ENCODE peak calls at places on chromosomes 13 and 19, in seven cellular contexts. One of them, this sample, is unnamed.

GRCh38 chr19:6066661-6067646 is 43.3 kb downstream of the RFX2 start:
- DNase-seq in CD8-positive, alpha-beta T cell: no peak
- DNase-seq in EL: peak; percentile 57
- DNase-seq in hippocampal formation: peak; percentile 45
- DNase-seq in RWPE1: peak; percentile 85
- DNase-seq in thoracic aorta: peak; percentile 96
- DNase-seq in stimulated activated CD4-positive, alpha-beta T cell treated with anti-CD3 and anti-CD28 coated beads, Interleukin-12 subunit alpha, Interleukin-12 subunit beta, amount 100 ng/mL, for 4 hours: no peak
- DNase-seq in this sample: peak; percentile 56

GRCh38 chr19:4171676-4172075 is 10.7 kb downstream of the SIRT6 start:
- DNase-seq in hippocampal formation: no peak
- DNase-seq in stimulated activated CD4-positive, alpha-beta T cell treated with anti-CD3 and anti-CD28 coated beads, Interleukin-12 subunit alpha, Interleukin-12 subunit beta, amount 100 ng/mL, for 4 hours: no peak
- DNase-seq in thoracic aorta: no peak
- DNase-seq in RWPE1: no peak
- DNase-seq in CD8-positive, alpha-beta T cell: no peak
- DNase-seq in EL: no peak
- DNase-seq in this sample: no peak

GRCh38 chr13:29924482-29924884 is 74.1 kb upstream of the UBL3 start:
- DNase-seq in EL: peak; percentile 89
- DNase-seq in CD8-positive, alpha-beta T cell: no peak
- DNase-seq in hippocampal formation: no peak
- DNase-seq in thoracic aorta: no peak
- DNase-seq in RWPE1: peak; percentile 60
- DNase-seq in stimulated activated CD4-positive, alpha-beta T cell treated with anti-CD3 and anti-CD28 coated beads, Interleukin-12 subunit alpha, Interleukin-12 subunit beta, amount 100 ng/mL, for 4 hours: no peak
- DNase-seq in this sample: peak; percentile 65

GRCh38 chr19:3440082-3440481 is 40.2 kb downstream of the SMIM24 start:
- DNase-seq in thoracic aorta: no peak
- DNase-seq in CD8-positive, alpha-beta T cell: peak; percentile 35
- DNase-seq in hippocampal formation: no peak
- DNase-seq in EL: peak; percentile 30
- DNase-seq in stimulated activated CD4-positive, alpha-beta T cell treated with anti-CD3 and anti-CD28 coated beads, Interleukin-12 subunit alpha, Interleukin-12 subunit beta, amount 100 ng/mL, for 4 hours: peak; percentile 52
- DNase-seq in RWPE1: no peak
- DNase-seq in this sample: no peak

GRCh38 chr13:82330499-82330898 is 1551.8 kb downstream of the SLITRK1 start:
- DNase-seq in EL: peak; percentile 21
- DNase-seq in hippocampal formation: no peak
- DNase-seq in CD8-positive, alpha-beta T cell: no peak
- DNase-seq in thoracic aorta: no peak
- DNase-seq in stimulated activated CD4-positive, alpha-beta T cell treated with anti-CD3 and anti-CD28 coated beads, Interleukin-12 subunit alpha, Interleukin-12 subunit beta, amount 100 ng/mL, for 4 hours: no peak
- DNase-seq in RWPE1: no peak
- DNase-seq in this sample: no peak

GRCh38 chr13:67045357-67045756 is 184.8 kb downstream of the PCDH9 start:
- DNase-seq in RWPE1: no peak
- DNase-seq in stimulated activated CD4-positive, alpha-beta T cell treated with anti-CD3 and anti-CD28 coated beads, Interleukin-12 subunit alpha, Interleukin-12 subunit beta, amount 100 ng/mL, for 4 hours: no peak
- DNase-seq in hippocampal formation: no peak
- DNase-seq in EL: no peak
- DNase-seq in thoracic aorta: no peak
- DNase-seq in CD8-positive, alpha-beta T cell: no peak
- DNase-seq in this sample: no peak

GRCh38 chr19:46737275-46737654 is 8.6 kb upstream of the FKRP start:
- DNase-seq in hippocampal formation: no peak
- DNase-seq in thoracic aorta: no peak
- DNase-seq in RWPE1: no peak
- DNase-seq in EL: no peak
- DNase-seq in stimulated activated CD4-positive, alpha-beta T cell treated with anti-CD3 and anti-CD28 coated beads, Interleukin-12 subunit alpha, Interleukin-12 subunit beta, amount 100 ng/mL, for 4 hours: no peak
- DNase-seq in CD8-positive, alpha-beta T cell: no peak
- DNase-seq in this sample: no peak

GRCh38 chr19:11171144-11171543 is 15.6 kb upstream of the SPC24 start:
- DNase-seq in CD8-positive, alpha-beta T cell: no peak
- DNase-seq in EL: no peak
- DNase-seq in hippocampal formation: no peak
- DNase-seq in thoracic aorta: no peak
- DNase-seq in stimulated activated CD4-positive, alpha-beta T cell treated with anti-CD3 and anti-CD28 coated beads, Interleukin-12 subunit alpha, Interleukin-12 subunit beta, amount 100 ng/mL, for 4 hours: no peak
- DNase-seq in RWPE1: no peak
- DNase-seq in this sample: no peak

GRCh38 chr19:35557539-35558399 is 5.7 kb downstream of the ATP4A start:
- DNase-seq in CD8-positive, alpha-beta T cell: peak; percentile 21
- DNase-seq in RWPE1: peak; percentile 40
- DNase-seq in stimulated activated CD4-positive, alpha-beta T cell treated with anti-CD3 and anti-CD28 coated beads, Interleukin-12 subunit alpha, Interleukin-12 subunit beta, amount 100 ng/mL, for 4 hours: peak; percentile 52
- DNase-seq in hippocampal formation: peak; percentile 15
- DNase-seq in thoracic aorta: no peak
- DNase-seq in EL: peak; percentile 49
- DNase-seq in this sample: peak; percentile 56

GRCh38 chr19:45508931-45509691 is 1.8 kb downstream of the VASP start:
- DNase-seq in RWPE1: peak; percentile 82
- DNase-seq in stimulated activated CD4-positive, alpha-beta T cell treated with anti-CD3 and anti-CD28 coated beads, Interleukin-12 subunit alpha, Interleukin-12 subunit beta, amount 100 ng/mL, for 4 hours: no peak
- DNase-seq in hippocampal formation: peak; percentile 13
- DNase-seq in thoracic aorta: peak; percentile 67
- DNase-seq in CD8-positive, alpha-beta T cell: peak; percentile 29
- DNase-seq in EL: peak; percentile 84
- DNase-seq in this sample: peak; percentile 81

GRCh38 chr13:45989607-45990006 is 62.9 kb downstream of the ZC3H13 start:
- DNase-seq in hippocampal formation: no peak
- DNase-seq in EL: peak; percentile 13
- DNase-seq in RWPE1: no peak
- DNase-seq in stimulated activated CD4-positive, alpha-beta T cell treated with anti-CD3 and anti-CD28 coated beads, Interleukin-12 subunit alpha, Interleukin-12 subunit beta, amount 100 ng/mL, for 4 hours: no peak
- DNase-seq in thoracic aorta: no peak
- DNase-seq in CD8-positive, alpha-beta T cell: no peak
- DNase-seq in this sample: peak; percentile 86

GRCh38 chr19:37936166-37936565 is 29.2 kb downstream of the SIPA1L3 start:
- DNase-seq in EL: no peak
- DNase-seq in CD8-positive, alpha-beta T cell: no peak
- DNase-seq in thoracic aorta: no peak
- DNase-seq in RWPE1: no peak
- DNase-seq in stimulated activated CD4-positive, alpha-beta T cell treated with anti-CD3 and anti-CD28 coated beads, Interleukin-12 subunit alpha, Interleukin-12 subunit beta, amount 100 ng/mL, for 4 hours: no peak
- DNase-seq in hippocampal formation: no peak
- DNase-seq in this sample: no peak

GRCh38 chr19:3506384-3507340 is 551 bp downstream of the FZR1 start:
- DNase-seq in RWPE1: no peak
- DNase-seq in thoracic aorta: no peak
- DNase-seq in CD8-positive, alpha-beta T cell: no peak
- DNase-seq in EL: peak; percentile 36
- DNase-seq in hippocampal formation: no peak
- DNase-seq in stimulated activated CD4-positive, alpha-beta T cell treated with anti-CD3 and anti-CD28 coated beads, Interleukin-12 subunit alpha, Interleukin-12 subunit beta, amount 100 ng/mL, for 4 hours: peak; percentile 18
- DNase-seq in this sample: peak; percentile 49

GRCh38 chr19:46372901-46373572 is 26.1 kb downstream of the PPP5C start:
- DNase-seq in hippocampal formation: no peak
- DNase-seq in RWPE1: peak; percentile 60
- DNase-seq in EL: no peak
- DNase-seq in CD8-positive, alpha-beta T cell: no peak
- DNase-seq in stimulated activated CD4-positive, alpha-beta T cell treated with anti-CD3 and anti-CD28 coated beads, Interleukin-12 subunit alpha, Interleukin-12 subunit beta, amount 100 ng/mL, for 4 hours: no peak
- DNase-seq in thoracic aorta: no peak
- DNase-seq in this sample: peak; percentile 51

GRCh38 chr19:48489608-48490216 is 20.5 kb downstream of the CYTH2 start:
- DNase-seq in CD8-positive, alpha-beta T cell: peak; percentile 67
- DNase-seq in RWPE1: peak; percentile 73
- DNase-seq in hippocampal formation: peak; percentile 30
- DNase-seq in stimulated activated CD4-positive, alpha-beta T cell treated with anti-CD3 and anti-CD28 coated beads, Interleukin-12 subunit alpha, Interleukin-12 subunit beta, amount 100 ng/mL, for 4 hours: peak; percentile 83
- DNase-seq in EL: peak; percentile 62
- DNase-seq in thoracic aorta: no peak
- DNase-seq in this sample: peak; percentile 30

GRCh38 chr13:110233682-110234280 is 73.2 kb downstream of the COL4A1 start:
- DNase-seq in hippocampal formation: no peak
- DNase-seq in thoracic aorta: no peak
- DNase-seq in CD8-positive, alpha-beta T cell: no peak
- DNase-seq in RWPE1: no peak
- DNase-seq in EL: no peak
- DNase-seq in stimulated activated CD4-positive, alpha-beta T cell treated with anti-CD3 and anti-CD28 coated beads, Interleukin-12 subunit alpha, Interleukin-12 subunit beta, amount 100 ng/mL, for 4 hours: no peak
- DNase-seq in this sample: peak; percentile 61

GRCh38 chr19:14416743-14417214 is 2.4 kb downstream of the DDX39A start:
- DNase-seq in hippocampal formation: no peak
- DNase-seq in RWPE1: no peak
- DNase-seq in CD8-positive, alpha-beta T cell: no peak
- DNase-seq in stimulated activated CD4-positive, alpha-beta T cell treated with anti-CD3 and anti-CD28 coated beads, Interleukin-12 subunit alpha, Interleukin-12 subunit beta, amount 100 ng/mL, for 4 hours: no peak
- DNase-seq in EL: no peak
- DNase-seq in thoracic aorta: no peak
- DNase-seq in this sample: no peak

GRCh38 chr13:113446488-113446854 is 6.8 kb downstream of the ADPRHL1 start:
- DNase-seq in hippocampal formation: no peak
- DNase-seq in stimulated activated CD4-positive, alpha-beta T cell treated with anti-CD3 and anti-CD28 coated beads, Interleukin-12 subunit alpha, Interleukin-12 subunit beta, amount 100 ng/mL, for 4 hours: no peak
- DNase-seq in thoracic aorta: no peak
- DNase-seq in RWPE1: no peak
- DNase-seq in EL: no peak
- DNase-seq in CD8-positive, alpha-beta T cell: no peak
- DNase-seq in this sample: no peak

GRCh38 chr13:97367016-97367415 is 67.0 kb upstream of the RAP2A start:
- DNase-seq in CD8-positive, alpha-beta T cell: no peak
- DNase-seq in stimulated activated CD4-positive, alpha-beta T cell treated with anti-CD3 and anti-CD28 coated beads, Interleukin-12 subunit alpha, Interleukin-12 subunit beta, amount 100 ng/mL, for 4 hours: no peak
- DNase-seq in thoracic aorta: no peak
- DNase-seq in EL: peak; percentile 80
- DNase-seq in RWPE1: no peak
- DNase-seq in hippocampal formation: no peak
- DNase-seq in this sample: peak; percentile 80